ENCODE peak calls at places on chromosomes 11 and 22, in four cellular contexts. One of them, this sample, is unnamed. For H3K4me1, the result is how much of the 10 kb centered on the place peaks cover.

GRCh38 chr22:22867996-22868715 is 19.5 kb upstream of the IGLL5 start:
- DNase-seq in MM.1S: no peak
- DNase-seq in left ventricle myocardium inferior: no peak
- DNase-seq in A549: no peak
- DNase-seq in this sample: peak

GRCh38 chr22:35839811-35840739 is 122.4 kb downstream of the APOL5 start:
- DNase-seq in MM.1S: peak
- DNase-seq in A549: peak
- DNase-seq in left ventricle myocardium inferior: peak
- DNase-seq in this sample: peak

GRCh38 chr11:33724644-33725035 is 11.6 kb downstream of the CD59 start:
- DNase-seq in A549: no peak
- DNase-seq in left ventricle myocardium inferior: no peak
- DNase-seq in MM.1S: no peak
- DNase-seq in this sample: no peak

GRCh38 chr11:106943089-106943488 is 75.2 kb downstream of the GUCY1A2 start:
- DNase-seq in MM.1S: no peak
- DNase-seq in A549: no peak
- DNase-seq in left ventricle myocardium inferior: no peak
- DNase-seq in this sample: no peak

GRCh38 chr11:32511926-32512325 is 71.7 kb upstream of the EIF3M start:
- DNase-seq in left ventricle myocardium inferior: no peak
- DNase-seq in A549: no peak
- DNase-seq in MM.1S: no peak
- DNase-seq in this sample: peak

GRCh38 chr11:26621147-26621546 is 49.1 kb upstream of the MUC15 start:
- DNase-seq in left ventricle myocardium inferior: no peak
- DNase-seq in MM.1S: no peak
- DNase-seq in A549: peak
- DNase-seq in this sample: peak

GRCh38 chr22:23693979-23694680 is 3.3 kb downstream of the RGL4 start:
- DNase-seq in A549: no peak
- DNase-seq in left ventricle myocardium inferior: no peak
- DNase-seq in MM.1S: no peak
- DNase-seq in this sample: no peak

GRCh38 chr11:103281301-103281700 is 172.1 kb downstream of the DYNC2H1 start:
- DNase-seq in A549: no peak
- DNase-seq in MM.1S: no peak
- DNase-seq in left ventricle myocardium inferior: no peak
- DNase-seq in this sample: no peak

GRCh38 chr11:90204832-90205646 is 17.8 kb downstream of the CHORDC1 start:
- DNase-seq in left ventricle myocardium inferior: no peak
- DNase-seq in A549: peak
- DNase-seq in MM.1S: peak
- DNase-seq in this sample: peak

GRCh38 chr22:35072939-35073338 is 7.0 kb downstream of the ISX start:
- DNase-seq in A549: no peak
- DNase-seq in MM.1S: no peak
- DNase-seq in left ventricle myocardium inferior: no peak
- DNase-seq in this sample: no peak

GRCh38 chr22:21042978-21043855 is 2.5 kb upstream of the LRRC74B start:
- DNase-seq in left ventricle myocardium inferior: no peak
- DNase-seq in MM.1S: no peak
- DNase-seq in A549: no peak
- DNase-seq in this sample: peak

GRCh38 chr11:84524422-84525051 is 1102.6 kb downstream of the DLG2 start:
- DNase-seq in MM.1S: peak
- DNase-seq in A549: peak
- DNase-seq in left ventricle myocardium inferior: no peak
- DNase-seq in this sample: peak

GRCh38 chr22:40348025-40348658 is 1.8 kb downstream of the ADSL start:
- DNase-seq in MM.1S: peak
- DNase-seq in A549: peak
- DNase-seq in left ventricle myocardium inferior: no peak
- DNase-seq in this sample: peak

GRCh38 chr22:37442537-37442936 is 15.3 kb upstream of the ELFN2 start:
- DNase-seq in MM.1S: no peak
- DNase-seq in left ventricle myocardium inferior: no peak
- DNase-seq in A549: peak
- DNase-seq in this sample: no peak

GRCh38 chr22:39514373-39514973 is 5.9 kb upstream of the ATF4 start:
- DNase-seq in left ventricle myocardium inferior: peak
- DNase-seq in MM.1S: no peak
- DNase-seq in A549: no peak
- DNase-seq in this sample: peak

GRCh38 chr11:44467413-44467812 is 98.0 kb upstream of the CD82 start:
- DNase-seq in A549: no peak
- DNase-seq in MM.1S: no peak
- DNase-seq in left ventricle myocardium inferior: no peak
- DNase-seq in this sample: no peak

GRCh38 chr22:35705141-35705540 is 12.5 kb upstream of the APOL5 start:
- DNase-seq in A549: no peak
- DNase-seq in left ventricle myocardium inferior: no peak
- DNase-seq in MM.1S: no peak
- DNase-seq in this sample: peak

GRCh38 chr22:49487950-49488349 is 339.7 kb downstream of the BRD1 start:
- DNase-seq in left ventricle myocardium inferior: no peak
- DNase-seq in MM.1S: no peak
- DNase-seq in A549: no peak
- DNase-seq in this sample: no peak

GRCh38 chr11:67504023-67504949 is 877 bp downstream of the PITPNM1 start:
- DNase-seq in A549: no peak
- DNase-seq in left ventricle myocardium inferior: no peak
- DNase-seq in MM.1S: no peak
- DNase-seq in this sample: peak

DNA sequence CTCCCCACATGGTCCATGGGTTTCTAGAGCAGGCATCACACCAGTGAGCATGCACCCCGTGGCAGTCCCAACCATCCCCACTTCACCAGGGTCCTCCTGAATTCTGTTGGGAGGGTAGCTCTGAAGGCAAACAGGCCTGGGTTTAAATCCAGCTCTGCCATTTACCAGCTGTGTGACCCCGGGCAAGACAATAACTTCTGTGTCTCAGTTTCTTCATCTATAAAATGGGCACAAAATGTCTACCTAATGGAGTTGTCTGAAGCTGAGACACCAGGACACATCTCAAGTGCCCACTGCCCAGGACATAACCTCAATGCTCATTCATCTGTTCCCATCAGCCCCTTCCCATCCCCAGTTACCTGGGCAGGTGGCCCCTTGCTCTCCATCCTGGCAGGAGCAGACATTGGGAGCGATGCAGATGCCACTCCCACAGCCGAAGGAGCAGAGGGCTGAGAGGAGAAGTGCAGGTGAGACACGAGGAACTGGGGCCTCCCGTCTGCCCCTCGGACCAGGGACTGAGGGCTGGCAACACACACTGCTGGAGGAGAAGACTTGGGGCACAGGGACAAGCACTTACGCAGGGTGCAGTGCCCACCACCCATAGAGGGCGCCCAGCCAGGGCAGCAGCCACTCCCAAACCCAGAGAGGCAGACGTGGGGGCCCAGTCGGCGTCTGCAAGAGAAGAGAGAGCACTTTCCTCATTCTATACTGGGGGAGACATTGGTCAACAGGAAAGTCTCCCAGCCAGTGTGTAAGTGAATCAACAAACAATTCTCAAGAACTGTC is 4.0 kb downstream of the VWCE start:
- DNase-seq in A549: no peak
- DNase-seq in MM.1S: no peak
- DNase-seq in left ventricle myocardium inferior: no peak
- DNase-seq in this sample: peak
- TF ChIP-seq CTCF in A549: no peak
- TF ChIP-seq CTCF in MM.1S: peak
- TF ChIP-seq CTCF in left ventricle myocardium inferior: no peak
- TF ChIP-seq CTCF in this sample: no peak

GRCh38 chr11:123856444-123856843 is 29.0 kb downstream of the TMEM225 start:
- DNase-seq in A549: no peak
- DNase-seq in left ventricle myocardium inferior: no peak
- DNase-seq in MM.1S: no peak
- DNase-seq in this sample: no peak

GRCh38 chr11:123853038-123853437 is 32.4 kb downstream of the TMEM225 start:
- DNase-seq in MM.1S: no peak
- DNase-seq in A549: no peak
- DNase-seq in left ventricle myocardium inferior: no peak
- DNase-seq in this sample: no peak

GRCh38 chr11:123851110-123851509 is 34.4 kb downstream of the TMEM225 start:
- DNase-seq in A549: no peak
- DNase-seq in left ventricle myocardium inferior: no peak
- DNase-seq in MM.1S: no peak
- DNase-seq in this sample: no peak
- H3K4me1 ChIP-seq in A549: under half
- H3K4me1 ChIP-seq in left ventricle myocardium inferior: under half
- H3K4me1 ChIP-seq in MM.1S: under half
- H3K4me1 ChIP-seq in this sample: under half

DNA sequence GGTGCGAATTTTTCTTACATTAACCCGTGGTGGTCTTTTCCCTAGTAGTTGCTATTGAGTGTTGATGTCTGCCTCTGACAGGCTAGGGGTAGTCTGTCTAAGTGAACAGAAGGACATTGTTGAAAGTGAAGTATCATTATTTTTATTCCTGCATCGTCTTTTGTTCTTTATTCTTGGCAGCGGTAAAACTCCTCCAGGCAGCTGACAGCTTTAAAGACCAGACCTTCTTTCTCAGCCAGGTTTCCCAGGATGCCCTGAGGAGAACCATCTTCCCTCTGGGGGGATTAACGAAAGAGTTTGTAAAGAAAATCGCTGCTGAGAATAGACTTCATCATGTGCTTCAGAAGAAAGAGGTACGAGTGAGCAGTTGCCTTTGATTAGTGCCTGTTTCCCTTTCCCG is 14.6 kb downstream of the TRMU start:
- DNase-seq in A549: no peak
- DNase-seq in left ventricle myocardium inferior: no peak
- DNase-seq in MM.1S: no peak
- DNase-seq in this sample: no peak
- H3K4me3 ChIP-seq in A549: no peak
- H3K4me3 ChIP-seq in left ventricle myocardium inferior: no peak
- H3K4me3 ChIP-seq in MM.1S: no peak
- H3K4me3 ChIP-seq in this sample: no peak

GRCh38 chr11:46294365-46295309 is 17.2 kb downstream of the CREB3L1 start:
- DNase-seq in MM.1S: no peak
- DNase-seq in left ventricle myocardium inferior: no peak
- DNase-seq in A549: no peak
- DNase-seq in this sample: peak
- TF ChIP-seq CTCF in MM.1S: no peak
- TF ChIP-seq CTCF in left ventricle myocardium inferior: no peak
- TF ChIP-seq CTCF in A549: no peak
- TF ChIP-seq CTCF in this sample: no peak

GRCh38 chr11:130452941-130453340 is 4.5 kb downstream of the ADAMTS15 start:
- DNase-seq in left ventricle myocardium inferior: peak
- DNase-seq in A549: no peak
- DNase-seq in MM.1S: no peak
- DNase-seq in this sample: no peak

GRCh38 chr11:130456276-130456675 is 7.8 kb downstream of the ADAMTS15 start:
- DNase-seq in MM.1S: no peak
- DNase-seq in left ventricle myocardium inferior: no peak
- DNase-seq in A549: no peak
- DNase-seq in this sample: peak

GRCh38 chr11:130454495-130455262 is 6.2 kb downstream of the ADAMTS15 start:
- DNase-seq in left ventricle myocardium inferior: no peak
- DNase-seq in MM.1S: no peak
- DNase-seq in A549: no peak
- DNase-seq in this sample: peak

GRCh38 chr11:130457909-130458729 is 9.7 kb downstream of the ADAMTS15 start:
- DNase-seq in A549: no peak
- DNase-seq in left ventricle myocardium inferior: peak
- DNase-seq in MM.1S: no peak
- DNase-seq in this sample: peak

DNA sequence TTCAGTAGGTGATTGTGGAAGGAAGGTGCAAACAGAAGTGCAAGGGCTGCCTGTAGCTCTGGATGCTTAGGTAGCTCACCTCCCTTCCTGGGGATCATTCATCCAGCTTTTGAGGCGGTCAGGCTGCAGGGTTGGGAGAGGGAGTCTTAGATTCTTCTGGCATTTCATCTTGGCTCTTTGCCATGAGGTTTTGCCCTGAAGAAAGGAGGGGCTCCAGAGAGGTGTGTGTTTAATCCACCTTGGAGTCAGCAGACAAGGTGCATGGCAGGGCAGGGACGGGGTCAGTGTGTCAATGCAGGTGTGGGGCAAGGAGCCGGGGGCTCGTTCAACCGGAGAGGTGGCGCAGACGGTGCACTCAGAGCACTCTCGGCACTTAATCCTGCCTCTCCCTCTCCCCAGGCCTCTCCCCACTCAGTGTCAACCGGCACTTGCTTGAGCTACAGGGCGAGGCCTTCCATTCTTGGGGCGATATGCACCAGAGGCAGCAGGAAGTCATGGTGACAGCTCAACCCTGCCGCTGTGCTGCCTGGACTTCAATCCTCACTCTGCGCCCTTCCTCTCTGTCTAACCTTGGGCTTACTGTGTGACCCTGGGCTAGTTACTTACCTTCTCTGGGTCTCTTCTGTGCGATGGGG is 7.2 kb downstream of the ADAMTS15 start:
- DNase-seq in MM.1S: no peak
- DNase-seq in left ventricle myocardium inferior: no peak
- DNase-seq in A549: no peak
- DNase-seq in this sample: no peak
- H3K4me1 ChIP-seq in MM.1S: under half
- H3K4me1 ChIP-seq in left ventricle myocardium inferior: half or more
- H3K4me1 ChIP-seq in A549: under half
- H3K4me1 ChIP-seq in this sample: under half

DNA sequence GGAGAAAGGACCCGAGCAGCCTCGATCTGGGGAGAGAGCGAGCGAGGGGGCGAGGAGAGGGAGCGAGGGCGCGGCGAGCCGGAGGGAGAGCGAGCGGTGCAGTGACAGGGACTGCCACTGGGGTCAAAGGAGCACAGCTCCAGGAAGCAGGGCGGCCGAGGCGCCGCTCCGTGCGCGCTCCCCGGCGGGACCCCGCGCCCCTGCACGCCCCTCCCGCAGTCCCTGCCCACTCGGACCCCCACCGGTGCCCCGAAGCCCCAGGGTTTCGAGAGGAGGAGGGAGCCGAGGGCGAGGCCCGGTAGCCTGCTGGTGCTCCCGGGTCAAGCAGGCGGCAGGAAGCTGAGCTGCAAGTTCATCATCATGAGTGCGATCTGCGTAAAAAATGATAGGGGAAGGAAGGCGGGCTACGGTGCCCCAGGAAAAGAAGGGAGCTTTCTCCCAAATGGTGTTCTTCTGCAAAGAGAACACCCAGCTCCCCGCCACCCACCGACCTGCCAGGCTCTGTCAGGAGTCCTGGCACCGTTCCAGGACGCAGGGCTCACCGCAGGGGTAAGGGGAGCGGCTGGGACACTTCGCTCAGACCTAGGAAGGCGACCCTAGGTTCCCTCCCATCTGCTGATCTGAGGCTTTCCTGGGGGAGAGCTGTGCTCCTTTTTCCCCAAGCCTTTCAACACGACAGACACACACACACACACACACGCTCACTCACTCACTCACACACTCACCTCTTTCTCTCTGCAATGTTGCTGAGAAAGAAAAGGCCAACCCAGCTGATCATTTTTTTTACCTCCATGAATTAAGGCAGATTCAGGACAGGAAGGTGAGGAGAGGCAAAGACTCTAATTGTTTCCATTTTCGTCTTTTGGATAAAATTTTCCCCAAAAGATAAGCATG is at the start of gene MPPED2:
- DNase-seq in left ventricle myocardium inferior: peak
- DNase-seq in A549: peak
- DNase-seq in MM.1S: peak
- DNase-seq in this sample: peak
- H3K4me3 ChIP-seq in left ventricle myocardium inferior: peak
- H3K4me3 ChIP-seq in A549: peak
- H3K4me3 ChIP-seq in MM.1S: peak
- H3K4me3 ChIP-seq in this sample: peak

This sample was measured in osteoblast.